ENCODE peak calls at places on chromosomes 13 and 19, in ten cellular contexts. One of them, this sample, is unnamed.

GRCh38 chr13:95275322-95276118 is 25.7 kb downstream of the ABCC4 start:
- DNase-seq in IMR-90: no peak
- DNase-seq in tibial nerve: no peak
- DNase-seq in ovary: no peak
- DNase-seq in esophagus muscularis mucosa: no peak
- DNase-seq in body of pancreas: no peak
- DNase-seq in NB4: no peak
- DNase-seq in suprapubic skin: no peak
- DNase-seq in lower leg skin: no peak
- DNase-seq in spleen: no peak
- DNase-seq in this sample: no peak

GRCh38 chr19:12163841-12164240 is 945 bp downstream of the ZNF136 start:
- DNase-seq in IMR-90: peak
- DNase-seq in tibial nerve: no peak
- DNase-seq in ovary: no peak
- DNase-seq in esophagus muscularis mucosa: no peak
- DNase-seq in body of pancreas: no peak
- DNase-seq in NB4: peak
- DNase-seq in suprapubic skin: no peak
- DNase-seq in lower leg skin: no peak
- DNase-seq in spleen: no peak
- DNase-seq in this sample: no peak

GRCh38 chr19:49110567-49110966 is 3.6 kb upstream of the LIN7B start:
- DNase-seq in IMR-90: peak
- DNase-seq in tibial nerve: no peak
- DNase-seq in ovary: no peak
- DNase-seq in esophagus muscularis mucosa: no peak
- DNase-seq in body of pancreas: no peak
- DNase-seq in NB4: no peak
- DNase-seq in suprapubic skin: no peak
- DNase-seq in lower leg skin: no peak
- DNase-seq in spleen: no peak
- DNase-seq in this sample: no peak

GRCh38 chr13:49419292-49419691 is 24.6 kb downstream of the CAB39L start:
- DNase-seq in IMR-90: peak
- DNase-seq in tibial nerve: no peak
- DNase-seq in ovary: peak
- DNase-seq in esophagus muscularis mucosa: no peak
- DNase-seq in body of pancreas: no peak
- DNase-seq in NB4: no peak
- DNase-seq in suprapubic skin: no peak
- DNase-seq in lower leg skin: no peak
- DNase-seq in spleen: no peak
- DNase-seq in this sample: no peak

GRCh38 chr19:8517551-8518442 is 3.8 kb upstream of the ZNF414 start:
- DNase-seq in IMR-90: no peak
- DNase-seq in tibial nerve: no peak
- DNase-seq in ovary: no peak
- DNase-seq in esophagus muscularis mucosa: no peak
- DNase-seq in body of pancreas: no peak
- DNase-seq in NB4: peak
- DNase-seq in suprapubic skin: no peak
- DNase-seq in lower leg skin: no peak
- DNase-seq in spleen: peak
- DNase-seq in this sample: no peak

GRCh38 chr19:15323496-15324235 is 8.7 kb downstream of the BRD4 start:
- DNase-seq in IMR-90: peak
- DNase-seq in tibial nerve: no peak
- DNase-seq in ovary: peak
- DNase-seq in esophagus muscularis mucosa: no peak
- DNase-seq in body of pancreas: peak
- DNase-seq in NB4: peak
- DNase-seq in suprapubic skin: peak
- DNase-seq in lower leg skin: peak
- DNase-seq in spleen: peak
- DNase-seq in this sample: peak

GRCh38 chr19:48413879-48414623 is 20.6 kb downstream of the GRIN2D start:
- DNase-seq in IMR-90: peak
- DNase-seq in tibial nerve: no peak
- DNase-seq in ovary: no peak
- DNase-seq in esophagus muscularis mucosa: no peak
- DNase-seq in body of pancreas: no peak
- DNase-seq in NB4: peak
- DNase-seq in suprapubic skin: no peak
- DNase-seq in lower leg skin: peak
- DNase-seq in spleen: no peak
- DNase-seq in this sample: no peak

GRCh38 chr19:9075064-9075964 is 11.5 kb upstream of the OR1M1 start:
- DNase-seq in IMR-90: peak
- DNase-seq in tibial nerve: peak
- DNase-seq in ovary: peak
- DNase-seq in esophagus muscularis mucosa: peak
- DNase-seq in body of pancreas: peak
- DNase-seq in NB4: peak
- DNase-seq in suprapubic skin: no peak
- DNase-seq in lower leg skin: no peak
- DNase-seq in spleen: no peak
- DNase-seq in this sample: peak

GRCh38 chr19:38741670-38742069 is 2.6 kb downstream of the CAPN12 start:
- DNase-seq in IMR-90: no peak
- DNase-seq in tibial nerve: no peak
- DNase-seq in ovary: no peak
- DNase-seq in esophagus muscularis mucosa: peak
- DNase-seq in body of pancreas: no peak
- DNase-seq in NB4: no peak
- DNase-seq in suprapubic skin: no peak
- DNase-seq in lower leg skin: no peak
- DNase-seq in spleen: peak
- DNase-seq in this sample: no peak

GRCh38 chr13:97627566-97627965 is 193.6 kb downstream of the RAP2A start:
- DNase-seq in IMR-90: peak
- DNase-seq in tibial nerve: no peak
- DNase-seq in ovary: peak
- DNase-seq in esophagus muscularis mucosa: no peak
- DNase-seq in body of pancreas: peak
- DNase-seq in NB4: no peak
- DNase-seq in suprapubic skin: no peak
- DNase-seq in lower leg skin: no peak
- DNase-seq in spleen: no peak
- DNase-seq in this sample: peak

GRCh38 chr19:42461700-42462324 is 19.1 kb upstream of the CXCL17 start:
- DNase-seq in IMR-90: no peak
- DNase-seq in tibial nerve: no peak
- DNase-seq in ovary: no peak
- DNase-seq in esophagus muscularis mucosa: no peak
- DNase-seq in body of pancreas: no peak
- DNase-seq in NB4: no peak
- DNase-seq in suprapubic skin: no peak
- DNase-seq in lower leg skin: no peak
- DNase-seq in spleen: no peak
- DNase-seq in this sample: no peak

GRCh38 chr19:37979547-37980082 is 72.6 kb downstream of the SIPA1L3 start:
- DNase-seq in IMR-90: no peak
- DNase-seq in tibial nerve: no peak
- DNase-seq in ovary: no peak
- DNase-seq in esophagus muscularis mucosa: no peak
- DNase-seq in body of pancreas: no peak
- DNase-seq in NB4: no peak
- DNase-seq in suprapubic skin: no peak
- DNase-seq in lower leg skin: peak
- DNase-seq in spleen: peak
- DNase-seq in this sample: no peak

GRCh38 chr13:63107163-63107935 is 1691.7 kb upstream of the PCDH20 start:
- DNase-seq in IMR-90: peak
- DNase-seq in tibial nerve: no peak
- DNase-seq in ovary: no peak
- DNase-seq in esophagus muscularis mucosa: no peak
- DNase-seq in body of pancreas: no peak
- DNase-seq in NB4: no peak
- DNase-seq in suprapubic skin: no peak
- DNase-seq in lower leg skin: no peak
- DNase-seq in spleen: no peak
- DNase-seq in this sample: no peak

GRCh38 chr19:6773323-6773931 is 919 bp downstream of the VAV1 start:
- DNase-seq in IMR-90: no peak
- DNase-seq in tibial nerve: no peak
- DNase-seq in ovary: no peak
- DNase-seq in esophagus muscularis mucosa: no peak
- DNase-seq in body of pancreas: peak
- DNase-seq in NB4: peak
- DNase-seq in suprapubic skin: no peak
- DNase-seq in lower leg skin: no peak
- DNase-seq in spleen: peak
- DNase-seq in this sample: peak

GRCh38 chr19:2616741-2617392 is 85.6 kb downstream of the GNG7 start:
- DNase-seq in IMR-90: no peak
- DNase-seq in tibial nerve: no peak
- DNase-seq in ovary: no peak
- DNase-seq in esophagus muscularis mucosa: no peak
- DNase-seq in body of pancreas: peak
- DNase-seq in NB4: peak
- DNase-seq in suprapubic skin: no peak
- DNase-seq in lower leg skin: no peak
- DNase-seq in spleen: peak
- DNase-seq in this sample: no peak

GRCh38 chr19:16970821-16971220 is 55.8 kb downstream of the CPAMD8 start:
- DNase-seq in IMR-90: no peak
- DNase-seq in tibial nerve: no peak
- DNase-seq in ovary: no peak
- DNase-seq in esophagus muscularis mucosa: no peak
- DNase-seq in body of pancreas: no peak
- DNase-seq in NB4: peak
- DNase-seq in suprapubic skin: no peak
- DNase-seq in lower leg skin: no peak
- DNase-seq in spleen: peak
- DNase-seq in this sample: no peak
- TF ChIP-seq POLR2A in IMR-90: no peak
- TF ChIP-seq POLR2A in tibial nerve: no peak
- TF ChIP-seq POLR2A in ovary: no peak
- TF ChIP-seq POLR2A in esophagus muscularis mucosa: no peak
- TF ChIP-seq POLR2A in body of pancreas: no peak
- TF ChIP-seq POLR2A in NB4: no peak
- TF ChIP-seq POLR2A in suprapubic skin: no peak
- TF ChIP-seq POLR2A in lower leg skin: no peak
- TF ChIP-seq POLR2A in spleen: no peak
- TF ChIP-seq POLR2A in this sample: no peak

GRCh38 chr13:68609671-68610070 is 1379.5 kb upstream of the PCDH9 start:
- DNase-seq in IMR-90: no peak
- DNase-seq in tibial nerve: no peak
- DNase-seq in ovary: no peak
- DNase-seq in esophagus muscularis mucosa: no peak
- DNase-seq in body of pancreas: no peak
- DNase-seq in NB4: no peak
- DNase-seq in suprapubic skin: no peak
- DNase-seq in lower leg skin: no peak
- DNase-seq in spleen: no peak
- DNase-seq in this sample: no peak
- H3K4me3 ChIP-seq in IMR-90: no peak
- H3K4me3 ChIP-seq in tibial nerve: no peak
- H3K4me3 ChIP-seq in ovary: no peak
- H3K4me3 ChIP-seq in esophagus muscularis mucosa: no peak
- H3K4me3 ChIP-seq in body of pancreas: no peak
- H3K4me3 ChIP-seq in NB4: no peak
- H3K4me3 ChIP-seq in suprapubic skin: no peak
- H3K4me3 ChIP-seq in lower leg skin: no peak
- H3K4me3 ChIP-seq in spleen: no peak
- H3K4me3 ChIP-seq in this sample: no peak

DNA sequence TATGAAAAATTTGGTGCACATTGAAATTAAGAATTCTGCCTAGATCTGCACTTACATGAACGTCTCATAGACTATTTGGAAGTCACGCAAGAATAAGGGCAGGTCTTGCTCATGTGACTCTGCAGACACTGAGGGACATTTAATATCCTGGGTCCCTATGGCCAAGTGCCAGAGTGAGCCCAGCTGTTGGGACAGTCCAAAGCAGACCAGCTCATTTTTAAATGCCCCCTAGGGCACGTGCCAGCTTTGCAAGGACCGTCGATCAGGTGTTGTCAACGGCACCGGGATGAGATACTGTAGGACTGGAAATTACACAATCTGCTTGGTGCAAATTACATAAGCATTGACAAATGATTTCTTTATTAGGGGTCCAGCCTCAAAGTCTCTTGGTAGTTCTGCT is 293.6 kb downstream of the TEX29 start:
- DNase-seq in IMR-90: no peak
- DNase-seq in tibial nerve: no peak
- DNase-seq in ovary: no peak
- DNase-seq in esophagus muscularis mucosa: no peak
- DNase-seq in body of pancreas: no peak
- DNase-seq in NB4: peak
- DNase-seq in suprapubic skin: no peak
- DNase-seq in lower leg skin: peak
- DNase-seq in spleen: no peak
- DNase-seq in this sample: no peak
- TF ChIP-seq POLR2A in IMR-90: no peak
- TF ChIP-seq POLR2A in tibial nerve: no peak
- TF ChIP-seq POLR2A in ovary: no peak
- TF ChIP-seq POLR2A in esophagus muscularis mucosa: no peak
- TF ChIP-seq POLR2A in body of pancreas: no peak
- TF ChIP-seq POLR2A in NB4: no peak
- TF ChIP-seq POLR2A in suprapubic skin: no peak
- TF ChIP-seq POLR2A in lower leg skin: no peak
- TF ChIP-seq POLR2A in spleen: no peak
- TF ChIP-seq POLR2A in this sample: no peak

GRCh38 chr13:113166266-113166665 is 7.8 kb downstream of the PROZ start:
- DNase-seq in IMR-90: no peak
- DNase-seq in tibial nerve: no peak
- DNase-seq in ovary: no peak
- DNase-seq in esophagus muscularis mucosa: no peak
- DNase-seq in body of pancreas: no peak
- DNase-seq in NB4: no peak
- DNase-seq in suprapubic skin: no peak
- DNase-seq in lower leg skin: no peak
- DNase-seq in spleen: no peak
- DNase-seq in this sample: no peak

GRCh38 chr13:113160983-113161382 is 2.5 kb downstream of the PROZ start:
- DNase-seq in IMR-90: no peak
- DNase-seq in tibial nerve: no peak
- DNase-seq in ovary: no peak
- DNase-seq in esophagus muscularis mucosa: no peak
- DNase-seq in body of pancreas: no peak
- DNase-seq in NB4: no peak
- DNase-seq in suprapubic skin: no peak
- DNase-seq in lower leg skin: peak
- DNase-seq in spleen: no peak
- DNase-seq in this sample: no peak

GRCh38 chr13:113164492-113164891 is 6.0 kb downstream of the PROZ start:
- DNase-seq in IMR-90: no peak
- DNase-seq in tibial nerve: no peak
- DNase-seq in ovary: no peak
- DNase-seq in esophagus muscularis mucosa: no peak
- DNase-seq in body of pancreas: no peak
- DNase-seq in NB4: peak
- DNase-seq in suprapubic skin: no peak
- DNase-seq in lower leg skin: no peak
- DNase-seq in spleen: no peak
- DNase-seq in this sample: no peak

GRCh38 chr13:113161433-113161832 is 3.0 kb downstream of the PROZ start:
- DNase-seq in IMR-90: no peak
- DNase-seq in tibial nerve: no peak
- DNase-seq in ovary: no peak
- DNase-seq in esophagus muscularis mucosa: no peak
- DNase-seq in body of pancreas: no peak
- DNase-seq in NB4: no peak
- DNase-seq in suprapubic skin: no peak
- DNase-seq in lower leg skin: peak
- DNase-seq in spleen: no peak
- DNase-seq in this sample: no peak

GRCh38 chr13:113162783-113163685 is 4.6 kb downstream of the PROZ start:
- DNase-seq in IMR-90: no peak
- DNase-seq in tibial nerve: no peak
- DNase-seq in ovary: no peak
- DNase-seq in esophagus muscularis mucosa: no peak
- DNase-seq in body of pancreas: no peak
- DNase-seq in NB4: no peak
- DNase-seq in suprapubic skin: no peak
- DNase-seq in lower leg skin: no peak
- DNase-seq in spleen: no peak
- DNase-seq in this sample: no peak
- H3K4me3 ChIP-seq in IMR-90: no peak
- H3K4me3 ChIP-seq in tibial nerve: no peak
- H3K4me3 ChIP-seq in ovary: no peak
- H3K4me3 ChIP-seq in esophagus muscularis mucosa: no peak
- H3K4me3 ChIP-seq in body of pancreas: no peak
- H3K4me3 ChIP-seq in NB4: no peak
- H3K4me3 ChIP-seq in suprapubic skin: no peak
- H3K4me3 ChIP-seq in lower leg skin: no peak
- H3K4me3 ChIP-seq in spleen: no peak
- H3K4me3 ChIP-seq in this sample: no peak

This sample was measured in heart left ventricle.